ENCODE peak calls at places on chromosomes 1 and 21, in four cellular contexts. O, V, Y and Q are unnamed samples.

GRCh38 chr1:84698718-84699117 is 8.5 kb upstream of the SSX2IP start:
- DNase-seq in Y (peak), V (no peak), O (no peak), Q (no peak)

GRCh38 chr1:233664804-233665574 is 51.1 kb downstream of the KCNK1 start:
- DNase-seq in V (no peak), Y (no peak), O (no peak), Q (no peak)

GRCh38 chr1:10726355-10726754 is 70.1 kb downstream of the CASZ1 start:
- DNase-seq in V (no peak), O (no peak), Y (no peak), Q (no peak)

GRCh38 chr1:225766967-225767413 is 10.6 kb upstream of the SRP9 start:
- DNase-seq in V (peak), Y (peak), O (no peak), Q (no peak)

GRCh38 chr1:201740086-201740541 is 88.8 kb upstream of the IPO9 start:
- DNase-seq in O (no peak), V (no peak), Y (no peak), Q (no peak)

GRCh38 chr1:55050283-55050682 is 10.9 kb downstream of the PCSK9 start:
- DNase-seq in V (no peak), O (no peak), Y (no peak), Q (no peak)

GRCh38 chr1:2112280-2112701 is 62.1 kb downstream of the PRKCZ start:
- DNase-seq in V (no peak), O (peak), Y (no peak), Q (no peak)

GRCh38 chr1:91883470-91883869 is 2.5 kb downstream of the TGFBR3 start:
- DNase-seq in V (peak), O (no peak), Y (peak), Q (no peak)

GRCh38 chr1:77825356-77825709 is 45.9 kb downstream of the MIGA1 start:
- DNase-seq in O (peak), Y (peak), V (peak), Q (peak)

GRCh38 chr1:76958808-76959207 is 91.5 kb downstream of the ST6GALNAC5 start:
- DNase-seq in O (no peak), V (no peak), Y (no peak), Q (no peak)

GRCh38 chr1:54967372-54967771 is 13.1 kb upstream of the TMEM61 start:
- DNase-seq in V (no peak), Y (no peak), O (no peak), Q (no peak)

GRCh38 chr1:145997156-145998023 is 1.0 kb upstream of the TXNIP start:
- DNase-seq in O (no peak), Y (peak), V (peak), Q (no peak)

GRCh38 chr1:94418664-94419655 is 771 bp downstream of the ABCD3 start:
- DNase-seq in Y (peak), V (no peak), O (no peak), Q (peak)

GRCh38 chr1:204345425-204345824 is 14.3 kb downstream of the PLEKHA6 start:
- DNase-seq in Y (no peak), V (no peak), O (no peak), Q (no peak)

GRCh38 chr1:244833734-244834595 is 1.5 kb upstream of the COX20 start:
- DNase-seq in O (no peak), Y (peak), V (peak), Q (peak)

GRCh38 chr21:32602099-32602498 is 10.1 kb downstream of the CFAP298 start:
- DNase-seq in O (no peak), V (no peak), Y (no peak), Q (no peak)

GRCh38 chr1:235650341-235651169 is 971 bp upstream of the GNG4 start:
- DNase-seq in V (peak), Y (no peak), O (no peak), Q (no peak)

GRCh38 chr1:37438971-37439671 is 35.3 kb upstream of the ZC3H12A start:
- DNase-seq in V (no peak), Y (no peak), O (no peak), Q (no peak)
- TF ChIP-seq FOXM1 in V (no peak), Y (no peak), O (no peak), Q (no peak)

DNA sequence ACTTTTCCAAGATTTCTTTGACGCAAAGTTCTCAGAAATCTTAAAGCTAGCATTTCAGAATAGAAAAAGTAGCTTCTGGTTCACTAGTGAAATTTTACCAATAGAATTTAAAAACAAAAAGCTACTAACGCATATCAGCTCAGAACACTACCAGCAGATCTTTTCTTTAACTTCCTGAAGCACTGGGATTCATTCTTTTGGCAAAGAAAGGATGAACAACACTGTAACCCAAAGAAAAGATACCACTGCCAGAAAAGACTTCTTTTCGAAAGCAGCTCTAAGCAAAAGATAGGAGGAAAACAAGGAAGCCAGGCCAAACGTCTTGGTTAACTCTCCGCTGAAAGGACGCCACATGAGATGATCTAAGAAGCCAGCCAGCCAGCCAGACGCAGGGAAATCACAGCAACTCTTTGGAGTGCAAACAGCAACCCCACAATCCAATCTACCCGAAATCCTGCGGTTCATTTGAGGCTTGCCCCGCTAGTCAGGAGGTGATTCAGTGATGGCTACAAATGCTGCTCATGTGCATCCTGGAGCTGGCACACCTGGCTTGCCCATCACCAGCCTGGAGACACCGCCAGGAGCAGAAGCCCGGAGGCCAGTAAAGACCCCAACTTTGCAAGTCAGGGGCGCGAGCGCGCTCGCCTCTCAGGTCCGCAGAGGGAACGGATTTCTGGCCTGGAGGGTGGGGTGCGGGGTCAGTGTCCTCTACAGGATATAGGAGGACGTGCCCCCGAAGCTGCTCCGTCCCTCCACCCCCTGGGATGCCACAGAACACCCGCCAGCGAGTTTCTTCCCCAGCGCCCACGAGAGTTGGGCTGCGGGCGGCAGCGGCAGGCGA is 812 bp downstream of the NBPF1 start:
- DNase-seq in Y (peak), O (no peak), V (peak), Q (peak)
- TF ChIP-seq BHLHE40 in Y (peak), O (no peak), V (no peak), Q (no peak)

GRCh38 chr1:70688580-70688979 is 277.5 kb downstream of the CTH start:
- DNase-seq in V (no peak), Y (no peak), O (no peak), Q (no peak)

GRCh38 chr1:70685300-70686286 is 274.5 kb downstream of the CTH start:
- DNase-seq in V (peak), O (peak), Y (peak), Q (peak)
- TF ChIP-seq FOXM1 in V (no peak), O (no peak), Y (no peak), Q (no peak)

GRCh38 chr1:61013189-61013952 is 69.0 kb upstream of the NFIA start:
- DNase-seq in Y (peak), O (no peak), V (no peak), Q (no peak)
- TF ChIP-seq BHLHE40 in Y (peak), O (no peak), V (no peak), Q (no peak)

GRCh38 chr1:42913426-42914091 is 45.1 kb downstream of the SLC2A1 start:
- DNase-seq in O (peak), V (peak), Y (peak), Q (peak)
- TF ChIP-seq FOXM1 in O (no peak), V (no peak), Y (no peak), Q (no peak)

GRCh38 chr1:184222561-184223157 is 164.2 kb upstream of the C1orf21 start:
- DNase-seq in V (peak), Y (peak), O (peak), Q (peak)
- TF ChIP-seq BHLHE40 in V (no peak), Y (no peak), O (no peak), Q (no peak)

GRCh38 chr1:43556772-43557171 is 26.1 kb downstream of the PTPRF start:
- DNase-seq in O (no peak), V (no peak), Y (no peak), Q (no peak)
- TF ChIP-seq FOXM1 in O (no peak), V (no peak), Y (no peak), Q (no peak)

GRCh38 chr21:35922618-35923017 is 137.7 kb downstream of the SETD4 start:
- DNase-seq in V (no peak), O (no peak), Y (no peak), Q (no peak)
- TF ChIP-seq BHLHE40 in V (no peak), O (no peak), Y (no peak), Q (no peak)

GRCh38 chr1:240803151-240803550 is 191.2 kb upstream of the GREM2 start:
- DNase-seq in V (no peak), O (no peak), Y (no peak), Q (no peak)
- TF ChIP-seq FOXM1 in V (no peak), O (no peak), Y (no peak), Q (no peak)